ENCODE peak calls at places on chromosomes 7 and 10, in six cellular contexts. H, Y, E, Z, R and P are unnamed samples.

GRCh38 chr10:129946868-129947267 is 17.2 kb downstream of the EBF3 start:
- DNase-seq in Y (no peak), E (no peak), R (no peak), H (no peak), Z (no peak), P (no peak)

GRCh38 chr7:134943785-134944400 is 42.4 kb upstream of the AGBL3 start:
- DNase-seq in R (no peak), E (no peak), H (no peak), Y (no peak), Z (no peak), P (peak)

GRCh38 chr10:78630944-78631838 is 437.6 kb upstream of the ZMIZ1 start:
- DNase-seq in Y (no peak), E (peak), R (no peak), Z (peak), H (no peak), P (no peak)

GRCh38 chr7:20440472-20441105 is 109.9 kb downstream of the ITGB8 start:
- DNase-seq in H (no peak), Z (no peak), Y (peak), R (no peak), E (peak), P (no peak)

GRCh38 chr10:45008524-45009161 is 7.9 kb downstream of the ZNF22 start:
- DNase-seq in E (no peak), H (no peak), Y (peak), R (peak), Z (peak), P (peak)

GRCh38 chr7:50209461-50210161 is 94.9 kb upstream of the IKZF1 start:
- DNase-seq in H (no peak), Y (no peak), R (no peak), E (no peak), Z (no peak), P (no peak)

GRCh38 chr10:127880557-127880956 is 12.2 kb downstream of the CLRN3 start:
- DNase-seq in H (no peak), E (peak), Z (no peak), R (no peak), Y (peak), P (no peak)

GRCh38 chr10:3668276-3668960 is 116.6 kb downstream of the KLF6 start:
- DNase-seq in E (no peak), R (peak), H (peak), Y (peak), Z (no peak), P (peak)

GRCh38 chr7:100493476-100494264 is 9.9 kb downstream of the NYAP1 start:
- DNase-seq in H (no peak), Z (no peak), R (no peak), Y (no peak), E (no peak), P (no peak)

GRCh38 chr7:4689151-4689550 is 7.1 kb downstream of the FOXK1 start:
- DNase-seq in E (no peak), R (no peak), H (no peak), Z (no peak), Y (no peak), P (no peak)

GRCh38 chr10:3748484-3748883 is 36.5 kb downstream of the KLF6 start:
- DNase-seq in E (no peak), Y (no peak), Z (no peak), H (no peak), R (no peak), P (no peak)

GRCh38 chr7:74599251-74599650 is 58.3 kb upstream of the GTF2I start:
- DNase-seq in Z (no peak), H (no peak), Y (no peak), R (no peak), E (no peak), P (no peak)

GRCh38 chr10:76632158-76633051 is 1005.2 kb downstream of the KCNMA1 start:
- DNase-seq in Y (peak), Z (no peak), E (no peak), H (no peak), R (no peak), P (peak)

GRCh38 chr10:113991091-113991860 is 52.4 kb upstream of the ADRB1 start:
- DNase-seq in E (no peak), R (no peak), H (no peak), Z (no peak), Y (no peak), P (no peak)

GRCh38 chr7:87129836-87130235 is 22.4 kb upstream of the DMTF1 start:
- DNase-seq in H (no peak), Z (no peak), E (no peak), Y (no peak), R (no peak), P (no peak)

GRCh38 chr7:44547536-44548221 is 6.5 kb upstream of the NPC1L1 start:
- DNase-seq in E (no peak), R (no peak), Z (no peak), Y (no peak), H (no peak), P (no peak)

GRCh38 chr7:30224511-30225031 is 59.8 kb upstream of the ZNRF2 start:
- DNase-seq in Z (no peak), R (no peak), E (no peak), Y (no peak), H (no peak), P (peak)

GRCh38 chr7:159036916-159037605 is 107.6 kb downstream of the VIPR2 start:
- DNase-seq in Z (no peak), E (no peak), Y (no peak), H (no peak), R (no peak), P (no peak)

GRCh38 chr10:129953541-129954031 is 10.5 kb downstream of the EBF3 start:
- DNase-seq in Z (no peak), R (no peak), E (no peak), H (no peak), Y (no peak), P (no peak)

DNA sequence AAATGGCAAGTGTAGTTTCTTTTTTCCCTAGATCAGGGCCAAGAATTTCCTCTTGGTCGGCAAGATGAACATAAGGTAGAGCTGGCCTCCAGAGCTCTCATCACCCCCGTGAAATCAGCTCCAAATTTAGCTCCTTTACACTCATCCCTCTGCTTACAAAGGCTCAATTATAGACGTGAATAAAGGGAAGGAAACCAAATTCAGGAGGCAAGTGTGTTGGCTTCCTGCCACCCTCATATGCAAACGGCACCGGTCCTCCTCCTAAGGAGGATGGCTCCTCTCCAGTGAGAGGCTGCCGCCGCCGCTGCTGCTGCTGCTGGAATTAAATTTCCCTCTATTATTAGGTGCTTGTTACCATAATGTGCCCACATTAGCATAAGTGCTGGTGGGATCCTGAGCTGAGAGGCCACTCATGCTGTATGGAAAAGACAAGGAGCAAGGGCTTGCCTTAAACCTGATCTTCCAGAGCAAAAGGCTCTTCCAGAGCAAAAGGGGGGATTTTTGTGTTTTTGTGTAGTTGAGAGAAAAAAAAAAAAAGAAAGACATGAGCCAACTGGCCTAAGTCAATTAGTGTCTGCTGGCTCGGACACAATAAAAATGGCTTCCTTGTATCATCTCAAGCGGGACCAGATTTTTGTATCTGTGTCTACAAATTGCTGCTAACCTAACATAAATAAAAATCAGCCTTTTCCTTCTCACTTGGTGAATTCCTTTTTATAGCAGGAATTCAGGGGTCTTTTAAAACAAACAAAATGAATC is 68.4 kb downstream of the CDHR3 start:
- DNase-seq in Y (no peak), H (no peak), R (peak), E (no peak), Z (no peak), P (no peak)
- H3K27ac ChIP-seq in Y (no peak), H (no peak), R (no peak), E (no peak), Z (no peak), P (no peak)

GRCh38 chr10:111078505-111079185 is 1.8 kb downstream of the ADRA2A start:
- DNase-seq in Z (no peak), H (no peak), R (no peak), E (no peak), Y (no peak), P (no peak)
- TF ChIP-seq CTCF in Z (no peak), H (no peak), R (no peak), E (no peak), Y (no peak), P (no peak)

GRCh38 chr10:72954596-72955569 is at the start of gene PLA2G12B:
- DNase-seq in Z (no peak), H (no peak), R (no peak), E (no peak), Y (peak), P (no peak)
- H3K27ac ChIP-seq in Z (no peak), H (no peak), R (no peak), E (no peak), Y (peak), P (no peak)

DNA sequence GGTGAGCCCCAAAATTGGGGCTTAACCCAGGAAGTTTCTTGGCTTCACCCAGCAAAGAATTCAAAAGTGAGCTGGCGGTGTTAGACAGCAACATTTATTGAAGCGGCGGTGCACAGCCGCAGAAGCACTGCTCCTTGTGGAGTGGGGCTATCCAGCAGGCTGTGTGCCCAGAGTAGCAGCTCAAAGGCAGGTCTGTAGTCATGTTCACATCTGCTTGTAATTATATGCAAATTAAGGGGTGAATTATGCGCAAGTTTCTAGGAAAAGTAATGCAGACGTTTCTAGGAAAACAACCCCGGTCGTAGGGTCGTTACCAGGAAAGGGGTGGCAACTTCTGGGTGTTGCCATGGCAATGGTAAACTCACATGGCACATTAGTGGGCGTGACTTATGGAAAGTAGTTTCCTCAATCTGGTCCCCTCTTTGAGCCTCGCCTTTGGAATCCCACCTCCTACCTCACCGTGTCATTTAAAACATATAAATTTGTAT is 13.7 kb upstream of the KBTBD2 start:
- DNase-seq in R (peak), H (peak), E (peak), Y (peak), Z (peak), P (peak)
- TF ChIP-seq CTCF in R (no peak), H (no peak), E (no peak), Y (no peak), Z (no peak), P (no peak)

DNA sequence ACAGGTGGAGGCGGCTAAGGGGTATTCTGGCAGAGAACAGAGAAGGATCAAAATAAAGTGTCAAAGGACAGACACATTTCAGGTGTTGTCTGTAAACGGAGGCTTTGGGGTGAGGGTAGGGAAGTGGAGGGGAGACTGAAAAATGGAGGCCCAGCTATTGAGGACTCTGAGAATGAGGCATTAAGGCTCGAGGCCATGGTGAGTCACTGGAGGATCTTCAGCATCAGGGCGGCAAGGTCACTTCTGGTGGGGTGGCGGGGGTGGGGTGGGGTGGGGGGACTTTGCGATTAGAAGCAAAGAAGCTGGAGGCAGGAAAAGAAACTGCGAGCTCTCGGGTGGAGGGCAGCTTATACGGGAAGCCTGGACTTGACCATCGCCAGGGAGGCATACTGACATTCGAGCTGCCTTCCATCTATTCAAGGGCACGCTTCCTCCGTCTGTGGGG is 58.4 kb upstream of the PCGF5 start:
- DNase-seq in Y (no peak), H (peak), Z (no peak), R (peak), E (peak), P (peak)
- H3K27ac ChIP-seq in Y (peak), H (peak), Z (peak), R (peak), E (peak), P (peak)

DNA sequence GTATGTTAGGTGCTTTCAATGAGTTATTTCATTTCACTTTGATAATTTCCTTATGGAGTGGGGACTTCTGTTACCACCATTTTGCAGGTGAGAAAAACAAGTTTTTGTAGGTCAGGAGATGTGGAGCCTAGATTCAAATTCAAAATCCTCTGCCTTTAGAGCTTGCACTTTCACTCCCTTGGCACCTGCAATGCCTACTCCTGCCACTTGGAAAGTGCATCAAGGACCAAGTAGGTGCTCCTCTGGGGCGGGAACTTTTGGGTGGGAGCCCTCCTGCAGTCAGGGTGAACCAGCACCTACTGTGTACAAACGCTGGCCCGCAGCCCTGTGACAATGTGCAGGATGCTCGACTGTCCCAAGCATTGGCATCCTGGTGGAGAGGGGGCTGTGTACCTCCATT is 199.0 kb downstream of the EMX2 start:
- DNase-seq in Z (no peak), R (no peak), E (no peak), H (no peak), Y (no peak), P (no peak)
- TF ChIP-seq CTCF in Z (no peak), R (no peak), E (no peak), H (no peak), Y (no peak), P (peak)

DNA sequence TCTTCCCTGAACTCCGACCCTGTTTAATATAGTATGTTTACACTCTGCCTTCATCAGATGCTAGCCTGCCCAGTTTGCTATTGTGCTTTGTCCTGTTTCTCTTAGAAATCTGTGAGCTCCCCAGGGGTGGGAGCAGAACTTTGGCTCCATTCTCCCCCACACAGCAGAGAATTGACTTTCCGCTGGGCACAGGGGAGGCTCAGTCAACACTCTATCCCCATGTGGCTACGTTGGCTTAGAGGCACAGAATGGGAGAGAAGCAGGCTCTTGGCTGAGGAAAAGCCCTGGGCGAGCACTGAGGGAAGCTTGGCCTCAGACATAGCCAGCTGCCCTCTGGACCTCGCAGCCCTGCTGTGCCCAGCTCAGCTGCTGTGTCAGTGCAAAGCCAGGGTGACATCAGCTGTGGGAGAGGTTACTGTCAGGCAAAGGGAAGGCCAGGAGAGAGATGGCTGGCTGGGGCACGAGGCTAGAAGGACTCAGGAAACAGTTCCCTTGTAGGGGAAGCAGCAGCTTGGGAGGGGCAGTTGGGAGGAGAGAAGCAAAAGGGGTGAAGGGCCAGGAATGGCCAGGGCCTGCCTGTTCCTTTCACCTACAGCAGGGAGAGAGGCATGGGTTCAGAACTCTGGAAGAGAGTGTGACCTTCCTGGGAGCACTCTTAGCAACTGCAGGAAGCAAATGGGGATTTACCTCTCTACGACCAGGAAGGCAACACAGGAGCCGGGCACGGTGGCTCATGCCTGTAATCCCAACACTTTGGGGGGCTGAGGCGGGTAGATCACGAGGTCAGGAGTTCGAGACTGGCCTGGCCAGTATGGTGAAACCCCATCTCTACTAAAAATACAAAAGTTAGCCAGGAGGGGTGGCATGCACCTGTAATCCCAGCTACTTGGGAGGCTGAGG is 5.8 kb upstream of the SCD start:
- DNase-seq in Z (no peak), H (peak), R (no peak), Y (no peak), E (no peak), P (no peak)
- H3K27ac ChIP-seq in Z (no peak), H (peak), R (no peak), Y (no peak), E (no peak), P (peak)

DNA sequence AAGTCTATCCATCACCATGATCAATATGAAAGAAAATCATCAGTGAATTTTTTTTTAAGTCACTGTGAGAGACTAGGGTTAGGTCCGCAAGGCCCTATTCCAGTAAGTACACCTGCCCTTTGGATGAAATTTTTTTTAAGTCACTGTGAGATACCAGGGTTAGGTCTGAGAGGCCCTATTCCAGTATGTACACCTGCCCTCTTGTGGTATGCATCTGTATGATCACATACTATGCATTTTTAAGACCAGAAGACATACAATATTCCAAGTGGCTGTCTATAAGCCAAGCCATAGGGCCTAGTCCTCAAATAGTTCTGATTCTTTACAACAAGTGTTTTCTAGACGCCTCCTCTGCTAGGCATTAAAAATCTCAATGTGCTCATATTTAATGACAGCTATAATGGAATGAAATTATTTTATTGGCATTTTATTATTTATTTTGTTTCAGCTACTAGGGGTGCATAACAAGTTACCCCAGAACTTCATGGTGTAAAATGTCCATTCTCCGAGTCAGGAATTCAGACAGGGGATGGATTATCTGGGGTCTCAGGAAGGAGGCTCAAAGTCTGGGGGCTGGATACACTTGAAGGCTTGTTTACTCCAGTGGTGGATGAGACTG is 53.1 kb downstream of the TEX36 start:
- DNase-seq in E (no peak), Z (no peak), H (no peak), Y (no peak), R (no peak), P (peak)
- TF ChIP-seq CTCF in E (no peak), Z (no peak), H (no peak), Y (peak), R (no peak), P (peak)

GRCh38 chr10:125262414-125262813 is 102.1 kb upstream of the CTBP2 start:
- DNase-seq in Y (no peak), H (no peak), Z (no peak), E (no peak), R (no peak), P (no peak)

GRCh38 chr10:125261491-125262186 is 101.3 kb upstream of the CTBP2 start:
- DNase-seq in Y (no peak), H (no peak), R (no peak), Z (no peak), E (no peak), P (no peak)

GRCh38 chr10:125264091-125264490 is 103.7 kb upstream of the CTBP2 start:
- DNase-seq in Z (no peak), Y (no peak), E (no peak), R (no peak), H (no peak), P (no peak)

GRCh38 chr10:125263551-125263950 is 103.2 kb upstream of the CTBP2 start:
- DNase-seq in E (no peak), H (no peak), Y (no peak), R (no peak), Z (no peak), P (peak)

DNA sequence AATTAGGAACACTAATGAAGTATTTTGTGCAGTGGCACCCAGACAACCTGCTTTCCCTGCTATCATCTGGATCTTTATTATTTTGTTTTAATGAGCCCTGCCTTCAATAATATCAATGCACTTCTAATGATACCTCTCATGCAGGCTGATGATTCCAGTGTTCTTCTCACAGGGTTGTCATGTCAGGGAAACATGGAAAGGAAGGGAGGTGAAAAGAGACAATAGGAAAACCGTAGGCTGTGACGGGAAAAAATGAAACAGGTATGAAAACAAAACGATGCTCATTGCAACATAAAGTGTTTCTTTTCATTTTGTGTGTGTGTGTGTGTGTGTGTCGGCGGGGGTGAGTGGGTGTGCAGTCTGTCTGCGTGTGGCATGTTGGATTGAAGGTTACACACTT is 102.6 kb upstream of the CTBP2 start:
- DNase-seq in H (no peak), Z (no peak), E (no peak), R (no peak), Y (no peak), P (no peak)
- H3K27ac ChIP-seq in H (no peak), Z (no peak), E (no peak), R (no peak), Y (no peak), P (no peak)